ENCODE peak calls at places on chromosomes 7 and 10, in nine cellular contexts. One of them, this sample, is unnamed.

GRCh38 chr10:128062837-128063563 is 63.2 kb downstream of the MKI67 start:
- DNase-seq in testis: no peak
- DNase-seq in colonic mucosa: no peak
- DNase-seq in ovary: no peak
- DNase-seq in neural crest cell: no peak
- DNase-seq in kidney epithelial cell: no peak
- DNase-seq in osteoblast: peak; percentile 10
- DNase-seq in psoas muscle: no peak
- DNase-seq in ascending aorta: no peak
- DNase-seq in this sample: no peak

GRCh38 chr7:115910541-115911164 is 119.9 kb downstream of the TFEC start:
- DNase-seq in testis: no peak
- DNase-seq in colonic mucosa: no peak
- DNase-seq in ovary: no peak
- DNase-seq in neural crest cell: no peak
- DNase-seq in kidney epithelial cell: no peak
- DNase-seq in osteoblast: no peak
- DNase-seq in psoas muscle: no peak
- DNase-seq in ascending aorta: no peak
- DNase-seq in this sample: no peak

GRCh38 chr10:30782543-30783461 is 153.2 kb upstream of the LYZL2 start:
- DNase-seq in testis: no peak
- DNase-seq in colonic mucosa: no peak
- DNase-seq in ovary: no peak
- DNase-seq in neural crest cell: no peak
- DNase-seq in kidney epithelial cell: no peak
- DNase-seq in osteoblast: peak; percentile 76
- DNase-seq in psoas muscle: peak; percentile 72
- DNase-seq in ascending aorta: no peak
- DNase-seq in this sample: no peak

GRCh38 chr10:7501157-7501556 is 90.3 kb upstream of the SFMBT2 start:
- DNase-seq in testis: no peak
- DNase-seq in colonic mucosa: no peak
- DNase-seq in ovary: no peak
- DNase-seq in neural crest cell: no peak
- DNase-seq in kidney epithelial cell: no peak
- DNase-seq in osteoblast: no peak
- DNase-seq in psoas muscle: no peak
- DNase-seq in ascending aorta: no peak
- DNase-seq in this sample: no peak

GRCh38 chr10:25875555-25876165 is 58.4 kb upstream of the MYO3A start:
- DNase-seq in testis: peak; percentile 93
- DNase-seq in colonic mucosa: peak; percentile 80
- DNase-seq in ovary: no peak
- DNase-seq in neural crest cell: peak; percentile 84
- DNase-seq in kidney epithelial cell: peak; percentile 31
- DNase-seq in osteoblast: no peak
- DNase-seq in psoas muscle: peak; percentile 56
- DNase-seq in ascending aorta: no peak
- DNase-seq in this sample: peak; percentile 66

GRCh38 chr7:55020481-55020871 is 1.7 kb downstream of the EGFR start:
- DNase-seq in testis: no peak
- DNase-seq in colonic mucosa: peak; percentile 46
- DNase-seq in ovary: peak; percentile 52
- DNase-seq in neural crest cell: no peak
- DNase-seq in kidney epithelial cell: no peak
- DNase-seq in osteoblast: peak; percentile 94
- DNase-seq in psoas muscle: peak; percentile 80
- DNase-seq in ascending aorta: no peak
- DNase-seq in this sample: peak; percentile 64

GRCh38 chr7:149292101-149292823 is 30.3 kb downstream of the ZNF783 start:
- DNase-seq in testis: no peak
- DNase-seq in colonic mucosa: no peak
- DNase-seq in ovary: no peak
- DNase-seq in neural crest cell: no peak
- DNase-seq in kidney epithelial cell: no peak
- DNase-seq in osteoblast: peak; percentile 77
- DNase-seq in psoas muscle: no peak
- DNase-seq in ascending aorta: no peak
- DNase-seq in this sample: no peak

GRCh38 chr10:101660268-101660667 is 34.7 kb downstream of the FBXW4 start:
- DNase-seq in testis: no peak
- DNase-seq in colonic mucosa: no peak
- DNase-seq in ovary: no peak
- DNase-seq in neural crest cell: no peak
- DNase-seq in kidney epithelial cell: no peak
- DNase-seq in osteoblast: no peak
- DNase-seq in psoas muscle: no peak
- DNase-seq in ascending aorta: no peak
- DNase-seq in this sample: no peak

GRCh38 chr7:40419832-40420231 is 285.0 kb downstream of the SUGCT start:
- DNase-seq in testis: no peak
- DNase-seq in colonic mucosa: no peak
- DNase-seq in ovary: no peak
- DNase-seq in neural crest cell: no peak
- DNase-seq in kidney epithelial cell: no peak
- DNase-seq in osteoblast: no peak
- DNase-seq in psoas muscle: no peak
- DNase-seq in ascending aorta: no peak
- DNase-seq in this sample: no peak

GRCh38 chr7:140358771-140359095 is 39.6 kb downstream of the SLC37A3 start:
- DNase-seq in testis: peak; percentile 59
- DNase-seq in colonic mucosa: no peak
- DNase-seq in ovary: no peak
- DNase-seq in neural crest cell: no peak
- DNase-seq in kidney epithelial cell: no peak
- DNase-seq in osteoblast: peak; percentile 36
- DNase-seq in psoas muscle: no peak
- DNase-seq in ascending aorta: no peak
- DNase-seq in this sample: no peak

GRCh38 chr7:536231-536630 is 16.6 kb upstream of the PDGFA start:
- DNase-seq in testis: no peak
- DNase-seq in colonic mucosa: no peak
- DNase-seq in ovary: no peak
- DNase-seq in neural crest cell: no peak
- DNase-seq in kidney epithelial cell: no peak
- DNase-seq in osteoblast: no peak
- DNase-seq in psoas muscle: no peak
- DNase-seq in ascending aorta: no peak
- DNase-seq in this sample: no peak

DNA sequence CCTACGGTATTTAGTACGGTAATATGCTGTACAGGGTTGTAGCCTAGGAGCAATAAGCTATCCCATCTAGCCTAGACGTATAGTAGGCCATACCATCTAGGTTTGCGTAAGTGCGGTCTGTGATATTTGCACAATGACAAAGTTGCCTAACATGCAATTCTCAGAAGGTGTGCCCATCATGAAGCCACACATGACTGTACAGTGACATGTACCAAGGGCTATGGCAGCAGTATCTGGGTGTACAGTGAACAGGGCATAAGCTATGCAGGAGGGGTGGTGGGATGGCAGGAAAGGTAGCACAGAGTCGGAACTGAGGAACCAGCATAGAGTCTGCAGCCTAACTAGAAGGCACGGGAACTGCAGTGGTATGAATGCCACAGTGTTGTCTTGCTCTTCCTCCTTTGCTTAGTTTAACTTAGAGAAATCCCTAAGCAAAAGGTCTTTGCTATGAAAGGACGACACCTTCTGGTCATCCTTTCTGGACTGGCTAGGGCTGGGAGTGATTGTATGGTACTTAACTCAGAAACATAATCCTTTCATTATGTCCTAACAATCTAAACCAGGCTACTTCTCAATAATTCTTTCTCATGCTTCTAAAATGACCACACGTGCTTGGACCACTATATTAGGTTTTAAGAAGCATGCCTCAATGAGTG is 93.5 kb downstream of the DYNC1I1 start:
- DNase-seq in testis: no peak
- DNase-seq in colonic mucosa: no peak
- DNase-seq in ovary: no peak
- DNase-seq in neural crest cell: no peak
- DNase-seq in kidney epithelial cell: no peak
- DNase-seq in osteoblast: no peak
- DNase-seq in psoas muscle: no peak
- DNase-seq in ascending aorta: no peak
- DNase-seq in this sample: no peak
- TF ChIP-seq CTCF in testis: no peak
- TF ChIP-seq CTCF in colonic mucosa: no peak
- TF ChIP-seq CTCF in ovary: no peak
- TF ChIP-seq CTCF in neural crest cell: peak; percentile 52
- TF ChIP-seq CTCF in kidney epithelial cell: peak; percentile 45
- TF ChIP-seq CTCF in osteoblast: peak; percentile 57
- TF ChIP-seq CTCF in psoas muscle: no peak
- TF ChIP-seq CTCF in ascending aorta: no peak
- TF ChIP-seq CTCF in this sample: no peak

GRCh38 chr7:29987083-29987482 is 2.5 kb downstream of the SCRN1 start:
- DNase-seq in testis: no peak
- DNase-seq in colonic mucosa: no peak
- DNase-seq in ovary: no peak
- DNase-seq in neural crest cell: no peak
- DNase-seq in kidney epithelial cell: peak; percentile 10
- DNase-seq in osteoblast: peak; percentile 92
- DNase-seq in psoas muscle: no peak
- DNase-seq in ascending aorta: no peak
- DNase-seq in this sample: no peak

GRCh38 chr7:29987821-29988317 is 1.7 kb downstream of the SCRN1 start:
- DNase-seq in testis: no peak
- DNase-seq in colonic mucosa: no peak
- DNase-seq in ovary: peak; percentile 37
- DNase-seq in neural crest cell: no peak
- DNase-seq in kidney epithelial cell: peak; percentile 79
- DNase-seq in osteoblast: peak; percentile 94
- DNase-seq in psoas muscle: no peak
- DNase-seq in ascending aorta: no peak
- DNase-seq in this sample: no peak

GRCh38 chr7:29990931-29991330 is 1.3 kb upstream of the SCRN1 start:
- DNase-seq in testis: no peak
- DNase-seq in colonic mucosa: no peak
- DNase-seq in ovary: no peak
- DNase-seq in neural crest cell: no peak
- DNase-seq in kidney epithelial cell: no peak
- DNase-seq in osteoblast: no peak
- DNase-seq in psoas muscle: no peak
- DNase-seq in ascending aorta: no peak
- DNase-seq in this sample: no peak

GRCh38 chr7:29988391-29989256 is 977 bp downstream of the SCRN1 start:
- DNase-seq in testis: peak; percentile 79
- DNase-seq in colonic mucosa: peak; percentile 68
- DNase-seq in ovary: peak; percentile 68
- DNase-seq in neural crest cell: peak; percentile 37
- DNase-seq in kidney epithelial cell: peak; percentile 35
- DNase-seq in osteoblast: peak; percentile 91
- DNase-seq in psoas muscle: peak; percentile 68
- DNase-seq in ascending aorta: no peak
- DNase-seq in this sample: peak; percentile 79

GRCh38 chr7:29989257-29989995 is at the start of gene SCRN1:
- DNase-seq in testis: peak; percentile 77
- DNase-seq in colonic mucosa: peak; percentile 43
- DNase-seq in ovary: peak; percentile 75
- DNase-seq in neural crest cell: peak; percentile 31
- DNase-seq in kidney epithelial cell: no peak
- DNase-seq in osteoblast: peak; percentile 92
- DNase-seq in psoas muscle: peak; percentile 58
- DNase-seq in ascending aorta: no peak
- DNase-seq in this sample: peak; percentile 61
- TF ChIP-seq CTCF in testis: no peak
- TF ChIP-seq CTCF in colonic mucosa: no peak
- TF ChIP-seq CTCF in ovary: peak; percentile 18
- TF ChIP-seq CTCF in neural crest cell: no peak
- TF ChIP-seq CTCF in kidney epithelial cell: no peak
- TF ChIP-seq CTCF in osteoblast: no peak
- TF ChIP-seq CTCF in psoas muscle: no peak
- TF ChIP-seq CTCF in ascending aorta: no peak
- TF ChIP-seq CTCF in this sample: no peak

GRCh38 chr10:126964190-126964589 is 59.0 kb downstream of the DOCK1 start:
- DNase-seq in testis: no peak
- DNase-seq in colonic mucosa: no peak
- DNase-seq in ovary: no peak
- DNase-seq in neural crest cell: no peak
- DNase-seq in kidney epithelial cell: no peak
- DNase-seq in osteoblast: no peak
- DNase-seq in psoas muscle: no peak
- DNase-seq in ascending aorta: no peak
- DNase-seq in this sample: no peak

GRCh38 chr10:126972622-126973414 is 67.6 kb downstream of the DOCK1 start:
- DNase-seq in testis: no peak
- DNase-seq in colonic mucosa: no peak
- DNase-seq in ovary: no peak
- DNase-seq in neural crest cell: no peak
- DNase-seq in kidney epithelial cell: peak; percentile 87
- DNase-seq in osteoblast: peak; percentile 90
- DNase-seq in psoas muscle: no peak
- DNase-seq in ascending aorta: no peak
- DNase-seq in this sample: no peak

GRCh38 chr10:126975221-126975620 is 70.0 kb downstream of the DOCK1 start:
- DNase-seq in testis: no peak
- DNase-seq in colonic mucosa: no peak
- DNase-seq in ovary: no peak
- DNase-seq in neural crest cell: no peak
- DNase-seq in kidney epithelial cell: no peak
- DNase-seq in osteoblast: no peak
- DNase-seq in psoas muscle: no peak
- DNase-seq in ascending aorta: no peak
- DNase-seq in this sample: no peak

GRCh38 chr10:126966938-126967337 is 61.7 kb downstream of the DOCK1 start:
- DNase-seq in testis: no peak
- DNase-seq in colonic mucosa: no peak
- DNase-seq in ovary: no peak
- DNase-seq in neural crest cell: no peak
- DNase-seq in kidney epithelial cell: no peak
- DNase-seq in osteoblast: no peak
- DNase-seq in psoas muscle: no peak
- DNase-seq in ascending aorta: no peak
- DNase-seq in this sample: no peak

DNA sequence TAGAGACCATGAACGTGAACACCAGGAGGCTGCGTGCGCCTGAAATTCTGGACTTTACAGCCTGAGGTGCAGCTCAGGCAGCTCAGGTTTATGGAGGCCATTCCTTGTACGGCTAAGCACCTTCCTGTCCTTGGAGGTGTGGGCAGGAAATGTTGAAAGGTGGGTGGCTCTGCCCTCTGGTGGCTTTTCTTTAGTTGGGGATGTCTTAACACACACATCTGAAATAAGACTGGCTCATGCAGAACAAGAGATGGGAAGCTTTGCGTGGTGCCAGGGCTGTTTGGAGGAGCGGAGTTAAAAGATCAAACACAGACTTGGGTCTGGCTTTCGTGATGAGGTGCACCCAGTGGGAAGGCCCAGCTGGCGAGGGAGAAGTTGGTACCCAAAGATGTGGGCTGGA is 64.1 kb downstream of the DOCK1 start:
- DNase-seq in testis: no peak
- DNase-seq in colonic mucosa: peak; percentile 29
- DNase-seq in ovary: no peak
- DNase-seq in neural crest cell: no peak
- DNase-seq in kidney epithelial cell: no peak
- DNase-seq in osteoblast: no peak
- DNase-seq in psoas muscle: no peak
- DNase-seq in ascending aorta: no peak
- DNase-seq in this sample: no peak
- TF ChIP-seq CTCF in testis: no peak
- TF ChIP-seq CTCF in colonic mucosa: no peak
- TF ChIP-seq CTCF in ovary: no peak
- TF ChIP-seq CTCF in neural crest cell: no peak
- TF ChIP-seq CTCF in kidney epithelial cell: peak; percentile 20
- TF ChIP-seq CTCF in osteoblast: peak; percentile 25
- TF ChIP-seq CTCF in psoas muscle: no peak
- TF ChIP-seq CTCF in ascending aorta: no peak
- TF ChIP-seq CTCF in this sample: peak; percentile 8

GRCh38 chr10:123380491-123381085 is 226.4 kb downstream of the BUB3 start:
- DNase-seq in testis: no peak
- DNase-seq in colonic mucosa: no peak
- DNase-seq in ovary: no peak
- DNase-seq in neural crest cell: no peak
- DNase-seq in kidney epithelial cell: no peak
- DNase-seq in osteoblast: no peak
- DNase-seq in psoas muscle: no peak
- DNase-seq in ascending aorta: no peak
- DNase-seq in this sample: no peak
- TF ChIP-seq CTCF in testis: no peak
- TF ChIP-seq CTCF in colonic mucosa: no peak
- TF ChIP-seq CTCF in ovary: no peak
- TF ChIP-seq CTCF in neural crest cell: peak; percentile 61
- TF ChIP-seq CTCF in kidney epithelial cell: peak; percentile 23
- TF ChIP-seq CTCF in osteoblast: peak; percentile 45
- TF ChIP-seq CTCF in psoas muscle: no peak
- TF ChIP-seq CTCF in ascending aorta: no peak
- TF ChIP-seq CTCF in this sample: peak; percentile 15

This sample was measured in lower lobe of right lung.